ENCODE peak calls at places on chromosome 9, in five cellular contexts. P is smooth muscle cell of the brain vasculature, T is iPS-NIHi11, Q is posterior cingulate gyrus, A is natural killer cell. C is an unnamed sample.
A peak's percentile ranks its signal among the peaks of the same experiment; 100 is the strongest.

GRCh38 chr9:125620216-125620615 is 86.8 kb downstream of the MAPKAP1 start:
- DNase-seq in P (no peak), T (no peak), Q (no peak), A (no peak), C (no peak)

GRCh38 chr9:133968966-133969617 is 23.0 kb downstream of the VAV2 start:
- DNase-seq in P (no peak), T (no peak), Q (no peak), A (no peak), C (no peak)

GRCh38 chr9:93820667-93821306 is 134.4 kb downstream of the BARX1 start:
- DNase-seq in P (no peak), T (peak; percentile 67), Q (no peak), A (no peak), C (peak; percentile 41)

GRCh38 chr9:105908069-105908468 is 213.7 kb downstream of the TMEM38B start:
- DNase-seq in P (no peak), T (no peak), Q (no peak), A (no peak), C (no peak)

GRCh38 chr9:124415852-124416484 is 726 bp upstream of the PSMB7 start:
- DNase-seq in P (no peak), T (peak; percentile 61), Q (no peak), A (no peak), C (no peak)

GRCh38 chr9:121545875-121546423 is 46.3 kb upstream of the GGTA1 start:
- DNase-seq in P (peak; percentile 89), T (peak; percentile 96), Q (peak; percentile 94), A (peak; percentile 68), C (peak; percentile 91)

GRCh38 chr9:78882501-78882900 is 585.6 kb downstream of the PSAT1 start:
- DNase-seq in P (no peak), T (no peak), Q (no peak), A (no peak), C (no peak)

GRCh38 chr9:114060070-114060469 is 18.0 kb downstream of the AMBP start:
- DNase-seq in P (no peak), T (no peak), Q (no peak), A (no peak), C (no peak)

GRCh38 chr9:97362777-97363545 is 48.9 kb upstream of the TDRD7 start:
- DNase-seq in P (no peak), T (no peak), Q (no peak), A (no peak), C (no peak)

GRCh38 chr9:136024696-136025316 is 63.6 kb upstream of the UBAC1 start:
- DNase-seq in P (no peak), T (peak; percentile 15), Q (no peak), A (no peak), C (no peak)

GRCh38 chr9:33290994-33291397 is 680 bp downstream of the NFX1 start:
- DNase-seq in P (no peak), T (no peak), Q (no peak), A (no peak), C (no peak)

GRCh38 chr9:126443144-126443543 is 116.5 kb downstream of the MVB12B start:
- DNase-seq in P (no peak), T (no peak), Q (no peak), A (no peak), C (no peak)

GRCh38 chr9:136566553-136566895 is 20.7 kb upstream of the NOTCH1 start:
- DNase-seq in P (no peak), T (no peak), Q (no peak), A (no peak), C (no peak)

GRCh38 chr9:114283551-114284111 is 39.3 kb upstream of the ORM1 start:
- DNase-seq in P (no peak), T (no peak), Q (no peak), A (no peak), C (no peak)

GRCh38 chr9:111000202-111000601 is 38.1 kb downstream of the LPAR1 start:
- DNase-seq in P (no peak), T (no peak), Q (peak; percentile 16), A (no peak), C (peak; percentile 30)

GRCh38 chr9:125977223-125977622 is 230.1 kb downstream of the PBX3 start:
- DNase-seq in P (no peak), T (no peak), Q (no peak), A (no peak), C (no peak)

C was measured in D341Med.